ENCODE peak calls at places on chromosomes 16 and 17, in four cellular contexts. F is ovary, H is tibial nerve, J is AG04449. O is an unnamed sample.

GRCh38 chr16:28186752-28187151 is 25.0 kb downstream of the XPO6 start:
- DNase-seq in J (no peak), F (no peak), H (no peak), O (no peak)

GRCh38 chr17:50919321-50920040 is 53.3 kb upstream of the TOB1 start:
- DNase-seq in H (peak), J (peak), F (peak), O (peak)

GRCh38 chr16:50475170-50475569 is 73.0 kb upstream of the NKD1 start:
- DNase-seq in F (no peak), H (no peak), J (no peak), O (no peak)

GRCh38 chr17:80621335-80622169 is 76.9 kb downstream of the RPTOR start:
- DNase-seq in H (no peak), J (no peak), F (no peak), O (no peak)

GRCh38 chr17:16215965-16216316 is 607 bp upstream of the NCOR1 start:
- DNase-seq in F (no peak), H (no peak), J (no peak), O (no peak)

GRCh38 chr16:87273471-87274030 is 43.6 kb downstream of the C16orf95 start:
- DNase-seq in F (no peak), J (no peak), H (no peak), O (no peak)

GRCh38 chr16:53581784-53582183 is 78.8 kb upstream of the AKTIP start:
- DNase-seq in J (no peak), H (no peak), F (no peak), O (no peak)

GRCh38 chr16:87017388-87018012 is 299.7 kb downstream of the C16orf95 start:
- DNase-seq in H (no peak), J (peak), F (no peak), O (peak)

GRCh38 chr16:50040710-50041109 is 15.7 kb downstream of the CNEP1R1 start:
- DNase-seq in F (no peak), H (no peak), J (no peak), O (no peak)

GRCh38 chr16:1494129-1494640 is 1.0 kb downstream of the TELO2 start:
- DNase-seq in F (peak), H (no peak), J (peak), O (no peak)

GRCh38 chr17:14057591-14057990 is 11.7 kb upstream of the COX10 start:
- DNase-seq in J (no peak), F (no peak), H (no peak), O (no peak)

GRCh38 chr17:57819867-57820266 is 30.0 kb downstream of the MRPS23 start:
- DNase-seq in H (no peak), J (no peak), F (no peak), O (no peak)

GRCh38 chr16:84315422-84315821 is 20.7 kb downstream of the WFDC1 start:
- DNase-seq in J (no peak), H (no peak), F (no peak), O (no peak)

GRCh38 chr17:48612854-48613691 is 2.0 kb downstream of the HOXB8 start:
- DNase-seq in F (no peak), J (no peak), H (no peak), O (no peak)

GRCh38 chr17:79707441-79707850 is 23.3 kb upstream of the ENPP7 start:
- DNase-seq in F (no peak), H (no peak), J (no peak), O (no peak)

GRCh38 chr16:48201515-48202201 is 42.4 kb upstream of the LONP2 start:
- DNase-seq in F (no peak), H (no peak), J (no peak), O (no peak)

GRCh38 chr16:11100239-11100750 is 155.7 kb downstream of the SOCS1 start:
- DNase-seq in F (peak), H (peak), J (no peak), O (peak)

GRCh38 chr17:31415004-31415454 is 23.6 kb downstream of the RAB11FIP4 start:
- DNase-seq in H (no peak), J (no peak), F (no peak), O (no peak)

GRCh38 chr16:17467923-17468540 is 2.7 kb downstream of the XYLT1 start:
- DNase-seq in J (no peak), F (peak), H (peak), O (no peak)

GRCh38 chr17:80160536-80160935 is 9.3 kb upstream of the CARD14 start:
- DNase-seq in H (no peak), F (no peak), J (no peak), O (no peak)

GRCh38 chr16:17116595-17117322 is 354.0 kb downstream of the XYLT1 start:
- DNase-seq in F (no peak), H (no peak), J (no peak), O (no peak)

GRCh38 chr16:56336711-56337110 is 88.6 kb downstream of the AMFR start:
- DNase-seq in F (no peak), J (no peak), H (no peak), O (no peak)

GRCh38 chr16:31253642-31254045 is 6.1 kb upstream of the ITGAM start:
- DNase-seq in J (no peak), F (no peak), H (no peak), O (no peak)

GRCh38 chr17:14704121-14704520 is 403.2 kb downstream of the HS3ST3B1 start:
- DNase-seq in F (no peak), J (no peak), H (no peak), O (no peak)

GRCh38 chr17:47188266-47188665 is 829 bp downstream of the CDC27 start:
- DNase-seq in J (no peak), H (no peak), F (no peak), O (no peak)

GRCh38 chr16:76265434-76266045 is 11.7 kb upstream of the CNTNAP4 start:
- DNase-seq in H (no peak), J (no peak), F (no peak), O (no peak)

GRCh38 chr17:79891113-79891730 is 52.0 kb upstream of the CBX4 start:
- DNase-seq in J (no peak), F (peak), H (no peak), O (no peak)

GRCh38 chr17:14813649-14814048 is 451.5 kb downstream of the PMP22 start:
- DNase-seq in F (no peak), J (no peak), H (no peak), O (no peak)

GRCh38 chr16:70511833-70512232 is 11.5 kb downstream of the COG4 start:
- DNase-seq in J (no peak), H (no peak), F (no peak), O (no peak)

GRCh38 chr17:57987582-57988300 is at the start of gene VEZF1:
- DNase-seq in F (peak), J (no peak), H (peak), O (no peak)

GRCh38 chr16:11793840-11794239 is 3.2 kb downstream of the ZC3H7A start:
- DNase-seq in F (no peak), H (no peak), J (no peak), O (no peak)

GRCh38 chr17:43018008-43018853 is 4.0 kb downstream of the VAT1 start:
- DNase-seq in F (no peak), J (no peak), H (no peak), O (no peak)

GRCh38 chr17:19534562-19535149 is 1.0 kb downstream of the SLC47A1 start:
- DNase-seq in F (no peak), J (no peak), H (no peak), O (no peak)

GRCh38 chr17:18877104-18877503 is 19.2 kb downstream of the PRPSAP2 start:
- DNase-seq in F (no peak), H (no peak), J (no peak), O (no peak)

GRCh38 chr17:80818871-80819270 is 172.8 kb upstream of the CHMP6 start:
- DNase-seq in H (no peak), F (no peak), J (no peak), O (no peak)

GRCh38 chr17:57440522-57441269 is 184.4 kb downstream of the MSI2 start:
- DNase-seq in H (peak), F (peak), J (no peak), O (peak)

GRCh38 chr16:14301150-14302030 is 230.3 kb downstream of the MRTFB start:
- DNase-seq in F (peak), H (no peak), J (no peak), O (no peak)

GRCh38 chr16:57594531-57595031 is 33.8 kb upstream of the ADGRG1 start:
- DNase-seq in F (no peak), H (no peak), J (no peak), O (no peak)

GRCh38 chr17:44077595-44077909 is 7.0 kb downstream of the G6PC3 start:
- DNase-seq in H (no peak), F (no peak), J (no peak), O (no peak)

DNA sequence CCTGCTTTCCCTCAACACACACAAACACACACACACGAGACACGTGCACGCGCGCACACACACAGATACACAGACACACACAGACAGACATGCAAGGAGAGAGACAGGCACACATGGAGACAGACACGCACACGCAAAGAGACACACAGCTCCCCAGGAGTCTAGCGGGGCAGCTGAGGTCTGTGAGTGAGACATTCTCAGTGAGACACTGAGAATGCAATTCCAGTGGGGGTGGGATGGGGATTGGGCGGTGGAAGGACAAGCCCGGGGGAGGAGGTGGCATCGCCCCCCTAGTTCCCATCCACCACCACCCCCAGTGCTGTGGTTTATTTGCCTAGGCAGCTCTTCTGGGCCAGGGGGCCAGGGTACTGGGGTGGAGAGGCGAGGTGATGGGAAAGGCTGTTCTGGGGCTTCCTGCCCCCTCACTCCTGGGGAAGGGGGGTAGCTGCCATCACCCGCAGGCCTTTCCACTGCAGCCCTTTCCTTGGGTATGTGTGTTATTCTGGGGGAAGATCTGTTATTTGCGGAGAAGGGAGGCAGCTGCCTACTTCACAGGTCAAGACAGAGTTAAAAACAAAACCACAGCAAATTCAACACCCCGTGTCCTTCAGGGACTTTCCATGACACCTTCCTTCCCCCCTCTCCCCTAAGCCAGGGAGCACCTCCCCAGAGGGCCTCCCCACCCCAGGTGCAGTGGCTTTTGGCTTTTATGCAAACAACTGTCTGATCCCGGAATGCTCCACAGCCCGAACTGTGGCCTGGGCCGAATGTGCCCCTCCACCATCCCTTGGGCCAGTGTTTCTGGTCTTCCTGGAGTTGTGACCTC is 18.0 kb downstream of the GRB7 start:
- DNase-seq in H (no peak), F (no peak), J (no peak), O (no peak)
- H3K4me3 ChIP-seq in H (no peak), F (no peak), J (no peak), O (no peak)

GRCh38 chr17:78040561-78041400 is 82.3 kb downstream of the TNRC6C start:
- DNase-seq in J (no peak), H (no peak), F (peak), O (no peak)
- TF ChIP-seq CTCF in J (no peak), H (no peak), F (no peak), O (no peak)

GRCh38 chr17:7852262-7852670 is 2.6 kb upstream of the TMEM88 start:
- DNase-seq in F (peak), J (no peak), H (no peak), O (no peak)
- H3K4me3 ChIP-seq in F (no peak), J (no peak), H (no peak), O (no peak)

GRCh38 chr17:75876190-75876937 is 2.0 kb downstream of the TRIM47 start:
- DNase-seq in H (no peak), F (no peak), J (no peak), O (no peak)
- TF ChIP-seq CTCF in H (no peak), F (no peak), J (peak), O (peak)

DNA sequence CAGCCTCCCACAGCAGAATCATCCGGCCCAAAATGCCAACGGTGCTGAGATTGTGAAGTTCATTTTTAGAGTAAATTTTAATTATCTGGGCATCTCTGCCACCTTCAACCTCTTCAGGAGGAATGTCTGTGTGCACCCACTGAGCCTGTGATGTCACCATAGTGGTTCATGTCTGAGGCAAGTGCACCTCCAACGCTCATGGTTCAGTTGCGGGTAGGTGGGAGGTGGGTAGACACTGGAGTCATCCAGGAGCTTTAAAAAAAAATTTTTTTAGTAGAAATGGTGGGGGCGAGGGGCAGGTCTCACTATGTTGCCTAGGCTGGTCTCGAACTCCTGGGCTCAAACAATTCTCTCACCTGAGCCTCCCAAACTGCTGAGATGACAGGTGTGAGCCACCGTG is 1.9 kb downstream of the FLYWCH1 start:
- DNase-seq in F (no peak), H (no peak), J (no peak), O (no peak)
- H3K4me3 ChIP-seq in F (no peak), H (no peak), J (peak), O (no peak)

GRCh38 chr16:3029499-3030127 is 5.8 kb downstream of the THOC6 start:
- DNase-seq in F (no peak), J (no peak), H (no peak), O (no peak)

GRCh38 chr16:3026609-3027487 is 3.0 kb downstream of the THOC6 start:
- DNase-seq in J (no peak), F (no peak), H (no peak), O (no peak)

GRCh38 chr16:3028716-3029319 is 5.0 kb downstream of the THOC6 start:
- DNase-seq in H (no peak), F (no peak), J (no peak), O (no peak)

GRCh38 chr16:3027488-3027795 is 3.6 kb downstream of the THOC6 start:
- DNase-seq in J (no peak), H (no peak), F (no peak), O (no peak)

GRCh38 chr16:3027983-3028715 is 4.3 kb downstream of the THOC6 start:
- DNase-seq in J (no peak), F (peak), H (peak), O (no peak)
- TF ChIP-seq CTCF in J (peak), F (peak), H (peak), O (peak)

DNA sequence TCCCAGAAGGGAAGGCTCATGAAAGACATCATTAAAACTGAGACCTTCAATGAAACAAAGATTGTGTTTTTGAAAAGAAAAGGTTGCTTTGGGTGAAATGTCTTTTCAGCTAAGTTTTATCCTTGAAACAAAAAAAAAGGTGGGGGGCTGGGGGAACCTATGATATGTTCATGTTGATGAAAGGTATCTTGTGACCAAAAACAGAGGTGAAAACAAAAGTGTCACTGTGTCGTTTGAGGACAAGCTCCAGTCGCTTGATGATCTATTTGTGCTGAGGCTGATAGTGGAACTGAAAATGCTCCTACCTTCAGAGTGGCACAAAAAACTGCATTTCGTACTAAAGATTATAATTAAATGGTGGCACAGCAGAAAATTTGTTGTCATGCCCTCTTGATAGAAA is 59.0 kb downstream of the IQCK start:
- DNase-seq in F (no peak), J (no peak), H (no peak), O (no peak)
- H3K4me3 ChIP-seq in F (no peak), J (no peak), H (no peak), O (no peak)

GRCh38 chr16:35188288-35189155 is 1729.1 kb downstream of the TP53TG3F start:
- DNase-seq in J (no peak), F (no peak), H (no peak), O (no peak)
- TF ChIP-seq CTCF in J (no peak), F (no peak), H (no peak), O (peak)

GRCh38 chr17:65374966-65375365 is 186.5 kb downstream of the AXIN2 start:
- DNase-seq in H (no peak), J (no peak), F (no peak), O (no peak)
- H3K4me3 ChIP-seq in H (no peak), J (no peak), F (no peak), O (no peak)